ENCODE peak calls at places on chromosomes 6 and 20, in eight cellular contexts. U is memory B cell; T is NCI-H2081 treated with DMSO at 0.1 percent for 48 hours; A is NCI-H187; L is fibroblast of pulmonary artery; P is stimulated activated CD4-positive, alpha-beta T cell treated with anti-CD3 and anti-CD28 coated beads, Interleukin-1b, Interleukin-23, amount 100 ng/mL, for 48 hours; Q is thoracic aorta; X is AG08396. H is an unnamed sample.

GRCh38 chr6:122130026-122130348 is 269.5 kb upstream of the HSF2 start:
- DNase-seq in P (no peak), T (no peak), X (no peak), L (no peak), U (no peak), Q (no peak), A (no peak), H (no peak)

GRCh38 chr6:2784061-2784460 is 18.9 kb downstream of the WRNIP1 start:
- DNase-seq in L (no peak), X (no peak), P (no peak), Q (no peak), U (no peak), A (no peak), T (no peak), H (no peak)

GRCh38 chr6:170116643-170117042 is 174.2 kb downstream of the DLL1 start:
- DNase-seq in X (no peak), P (no peak), L (no peak), A (no peak), T (no peak), U (no peak), Q (no peak), H (no peak)

GRCh38 chr20:47988601-47989116 is 203.4 kb upstream of the SULF2 start:
- DNase-seq in A (no peak), T (no peak), U (no peak), Q (no peak), P (no peak), X (no peak), L (no peak), H (no peak)

GRCh38 chr6:157721431-157722229 is 101.4 kb upstream of the SNX9 start:
- DNase-seq in X (no peak), U (no peak), P (no peak), A (no peak), L (no peak), T (no peak), Q (no peak), H (no peak)

GRCh38 chr20:62368629-62369507 is 1.8 kb upstream of the LAMA5 start:
- DNase-seq in Q (no peak), A (no peak), U (no peak), X (peak; percentile 85), T (no peak), L (peak; percentile 51), P (no peak), H (no peak)

GRCh38 chr6:44466955-44467354 is 79.4 kb downstream of the CDC5L start:
- DNase-seq in Q (no peak), U (no peak), T (no peak), L (no peak), P (no peak), X (no peak), A (no peak), H (no peak)

GRCh38 chr6:54801669-54802068 is 44.9 kb upstream of the FAM83B start:
- DNase-seq in Q (no peak), P (no peak), T (peak; percentile 32), U (no peak), L (peak; percentile 43), X (peak; percentile 47), A (no peak), H (no peak)

GRCh38 chr6:2990179-2990931 is 9.3 kb upstream of the NQO2 start:
- DNase-seq in A (peak; percentile 82), P (no peak), Q (no peak), L (peak; percentile 64), T (no peak), X (no peak), U (no peak), H (no peak)

GRCh38 chr20:8722277-8722928 is 346.5 kb upstream of the PLCB4 start:
- DNase-seq in T (peak; percentile 38), Q (no peak), P (peak; percentile 5), L (peak; percentile 87), U (peak; percentile 17), X (peak; percentile 51), A (peak; percentile 45), H (no peak)

GRCh38 chr6:71205336-71205956 is 83.2 kb upstream of the OGFRL1 start:
- DNase-seq in X (no peak), L (no peak), A (no peak), P (no peak), Q (no peak), T (no peak), U (no peak), H (no peak)

GRCh38 chr6:40999498-41000070 is 39.4 kb downstream of the UNC5CL start:
- DNase-seq in L (peak; percentile 73), Q (no peak), P (peak; percentile 6), A (no peak), U (no peak), X (peak; percentile 51), T (no peak), H (no peak)

GRCh38 chr20:25229486-25230176 is 18.3 kb upstream of the PYGB start:
- DNase-seq in P (no peak), Q (no peak), A (no peak), X (no peak), U (no peak), L (no peak), T (no peak), H (no peak)

GRCh38 chr6:47631248-47632196 is 66.9 kb upstream of the ADGRF4 start:
- DNase-seq in X (peak; percentile 20), A (no peak), T (no peak), U (no peak), P (no peak), Q (no peak), L (peak; percentile 71), H (no peak)